ENCODE peak calls at places on chromosome 4, in eight cellular contexts. T is esophagus muscularis mucosa, U is tibial artery, G is fibroblast of lung, I is lower leg skin, V is WTC11, D is mucosa of descending colon, H is WERI-Rb-1. R is an unnamed sample.

GRCh38 chr4:39062094-39062493 is at the start of gene KLHL5:
- DNase-seq in T (no peak), U (no peak), G (peak), I (no peak), V (no peak), D (no peak), H (no peak), R (no peak)

GRCh38 chr4:26238782-26239647 is 81.8 kb upstream of the RBPJ start:
- DNase-seq in T (peak), U (no peak), G (peak), I (no peak), V (no peak), D (no peak), H (peak), R (peak)

GRCh38 chr4:77001907-77002306 is 52.4 kb downstream of the SEPTIN11 start:
- DNase-seq in T (peak), U (no peak), G (peak), I (no peak), V (no peak), D (no peak), H (no peak), R (no peak)

GRCh38 chr4:175833574-175834350 is 21.7 kb upstream of the GPM6A start:
- DNase-seq in T (no peak), U (no peak), G (peak), I (no peak), V (no peak), D (no peak), H (no peak), R (no peak)

GRCh38 chr4:57763070-57763469 is 652.9 kb upstream of the IGFBP7 start:
- DNase-seq in T (no peak), U (no peak), G (no peak), I (no peak), V (no peak), D (no peak), H (no peak), R (no peak)

GRCh38 chr4:27490315-27490714 is 629.7 kb downstream of the STIM2 start:
- DNase-seq in T (no peak), U (no peak), G (no peak), I (no peak), V (no peak), D (no peak), H (no peak), R (peak)

GRCh38 chr4:22679518-22679897 is 13.2 kb upstream of the GBA3 start:
- DNase-seq in T (no peak), U (no peak), G (no peak), I (peak), V (no peak), D (no peak), H (no peak), R (no peak)

GRCh38 chr4:186657766-186658165 is 65.9 kb downstream of the FAT1 start:
- DNase-seq in T (no peak), U (no peak), G (peak), I (no peak), V (no peak), D (no peak), H (no peak), R (no peak)

GRCh38 chr4:103996059-103996458 is 276.3 kb upstream of the TACR3 start:
- DNase-seq in T (no peak), U (no peak), G (peak), I (no peak), V (no peak), D (no peak), H (peak), R (no peak)

GRCh38 chr4:40349561-40350198 is 14.5 kb downstream of the CHRNA9 start:
- DNase-seq in T (no peak), U (no peak), G (peak), I (no peak), V (no peak), D (no peak), H (no peak), R (no peak)

GRCh38 chr4:107600456-107600855 is 119.6 kb downstream of the PAPSS1 start:
- DNase-seq in T (no peak), U (no peak), G (peak), I (no peak), V (no peak), D (no peak), H (no peak), R (no peak)

GRCh38 chr4:7608043-7608442 is 173.3 kb upstream of the PSAPL1 start:
- DNase-seq in T (no peak), U (no peak), G (no peak), I (no peak), V (no peak), D (no peak), H (no peak), R (no peak)

GRCh38 chr4:57612279-57612678 is 502.1 kb upstream of the IGFBP7 start:
- DNase-seq in T (no peak), U (no peak), G (no peak), I (no peak), V (no peak), D (no peak), H (no peak), R (no peak)

GRCh38 chr4:114005569-114006442 is 26.4 kb upstream of the ARSJ start:
- DNase-seq in T (no peak), U (no peak), G (peak), I (no peak), V (no peak), D (no peak), H (no peak), R (no peak)

GRCh38 chr4:19774690-19775256 is 476.9 kb upstream of the SLIT2 start:
- DNase-seq in T (no peak), U (no peak), G (peak), I (no peak), V (no peak), D (no peak), H (no peak), R (no peak)

GRCh38 chr4:111718763-111719537 is 426.3 kb upstream of the FAM241A start:
- DNase-seq in T (no peak), U (no peak), G (no peak), I (no peak), V (no peak), D (no peak), H (no peak), R (no peak)

GRCh38 chr4:185238261-185238681 is 28.9 kb downstream of the SNX25 start:
- DNase-seq in T (no peak), U (no peak), G (peak), I (no peak), V (no peak), D (no peak), H (no peak), R (no peak)

GRCh38 chr4:92304636-92305035 is 870 bp downstream of the GRID2 start:
- DNase-seq in T (no peak), U (no peak), G (no peak), I (no peak), V (peak), D (no peak), H (peak), R (peak)

GRCh38 chr4:35793766-35794165 is 450.5 kb downstream of the ARAP2 start:
- DNase-seq in T (no peak), U (no peak), G (no peak), I (no peak), V (no peak), D (no peak), H (no peak), R (no peak)

GRCh38 chr4:183600189-183600685 is 58.7 kb downstream of the RWDD4 start:
- DNase-seq in T (no peak), U (no peak), G (no peak), I (no peak), V (peak), D (no peak), H (no peak), R (no peak)

GRCh38 chr4:165628572-165628971 is 244.5 kb upstream of the TLL1 start:
- DNase-seq in T (no peak), U (no peak), G (no peak), I (no peak), V (no peak), D (no peak), H (no peak), R (no peak)

GRCh38 chr4:86935833-86936721 is 1.3 kb downstream of the AFF1 start:
- DNase-seq in T (peak), U (peak), G (peak), I (peak), V (peak), D (peak), H (peak), R (peak)

GRCh38 chr4:182533948-182534347 is 290.7 kb downstream of the TENM3 start:
- DNase-seq in T (no peak), U (no peak), G (peak), I (no peak), V (no peak), D (no peak), H (no peak), R (no peak)

GRCh38 chr4:10154241-10154640 is 37.6 kb upstream of the WDR1 start:
- DNase-seq in T (no peak), U (no peak), G (no peak), I (no peak), V (no peak), D (no peak), H (no peak), R (no peak)

GRCh38 chr4:138751290-138751689 is 264.3 kb upstream of the NOCT start:
- DNase-seq in T (no peak), U (no peak), G (no peak), I (no peak), V (no peak), D (no peak), H (no peak), R (no peak)

GRCh38 chr4:57080781-57081650 is 29.2 kb downstream of the IGFBP7 start:
- DNase-seq in T (no peak), U (no peak), G (peak), I (no peak), V (no peak), D (no peak), H (no peak), R (no peak)

GRCh38 chr4:87523307-87523706 is 5.9 kb downstream of the SPARCL1 start:
- DNase-seq in T (no peak), U (no peak), G (peak), I (no peak), V (no peak), D (no peak), H (no peak), R (no peak)

GRCh38 chr4:101140228-101140627 is 207.1 kb downstream of the PPP3CA start:
- DNase-seq in T (no peak), U (no peak), G (no peak), I (no peak), V (no peak), D (no peak), H (peak), R (no peak)

GRCh38 chr4:39045791-39046221 is 13.6 kb upstream of the TMEM156 start:
- DNase-seq in T (no peak), U (no peak), G (no peak), I (no peak), V (no peak), D (no peak), H (no peak), R (no peak)

GRCh38 chr4:6221851-6222760 is 21.8 kb upstream of the JAKMIP1 start:
- DNase-seq in T (no peak), U (peak), G (peak), I (no peak), V (peak), D (peak), H (no peak), R (peak)

DNA sequence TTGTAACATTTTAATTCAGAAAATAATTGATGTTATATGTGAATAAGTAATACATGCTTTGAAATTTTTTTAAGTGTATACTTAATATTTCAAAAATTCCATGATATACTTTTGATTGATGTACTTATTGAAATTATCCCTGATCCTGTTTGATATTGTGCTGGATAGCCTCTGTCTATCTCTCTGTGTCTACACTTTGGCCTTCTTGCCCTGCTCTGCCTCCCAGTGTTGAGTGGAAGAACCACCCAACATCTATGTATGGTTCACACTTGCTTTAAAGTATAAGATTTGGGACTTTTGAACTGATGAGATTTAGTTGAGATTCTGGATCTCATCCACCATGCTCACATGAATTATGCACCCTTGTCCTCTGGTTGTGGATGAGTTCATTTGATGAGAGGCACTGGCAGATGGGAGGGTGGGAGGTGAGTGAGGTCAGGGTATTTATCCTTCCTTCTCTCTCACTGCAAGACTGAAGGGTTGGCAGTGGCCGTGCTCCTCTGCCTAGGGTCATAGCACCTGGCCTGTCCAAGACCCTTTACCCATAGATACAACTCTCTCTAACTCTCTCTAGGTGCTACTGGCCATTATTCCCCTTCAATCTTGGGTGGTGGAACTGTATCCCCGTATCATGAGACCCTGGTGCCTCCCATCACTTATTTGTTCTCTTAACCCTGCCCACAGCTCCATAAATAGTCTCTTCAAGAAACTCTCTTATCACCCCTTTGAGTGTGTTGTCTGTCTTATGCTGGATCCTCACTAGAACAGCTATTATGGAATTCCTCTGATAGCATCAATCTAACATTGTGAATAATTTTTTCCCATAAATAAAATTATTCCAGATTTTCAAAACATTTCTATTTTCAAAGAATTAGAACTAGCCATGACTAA is 75.2 kb downstream of the CORIN start:
- DNase-seq in T (no peak), U (no peak), G (no peak), I (no peak), V (no peak), D (no peak), H (no peak), R (no peak)
- TF ChIP-seq CTCF in T (no peak), U (no peak), G (no peak), I (no peak), V (no peak), D (no peak), H (no peak), R (no peak)

DNA sequence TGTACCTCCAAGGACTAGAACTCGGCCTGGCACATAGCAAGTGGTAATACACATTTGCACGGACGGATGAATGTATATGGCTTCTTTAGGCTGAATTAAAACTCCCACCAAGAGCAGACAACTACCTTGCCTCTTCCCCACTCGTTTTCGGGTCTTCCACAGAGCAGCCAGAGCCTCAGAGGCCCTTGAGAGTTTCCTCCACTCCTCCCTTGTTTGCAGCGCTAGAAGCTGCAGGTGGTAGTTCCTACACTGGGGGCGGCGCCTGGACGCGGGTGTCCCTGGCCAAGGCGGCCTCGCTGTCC is 10.2 kb upstream of the INTU start:
- DNase-seq in T (no peak), U (no peak), G (no peak), I (no peak), V (peak), D (no peak), H (peak), R (no peak)
- TF ChIP-seq CTCF in T (no peak), U (no peak), G (no peak), I (no peak), V (no peak), D (no peak), H (no peak), R (no peak)

DNA sequence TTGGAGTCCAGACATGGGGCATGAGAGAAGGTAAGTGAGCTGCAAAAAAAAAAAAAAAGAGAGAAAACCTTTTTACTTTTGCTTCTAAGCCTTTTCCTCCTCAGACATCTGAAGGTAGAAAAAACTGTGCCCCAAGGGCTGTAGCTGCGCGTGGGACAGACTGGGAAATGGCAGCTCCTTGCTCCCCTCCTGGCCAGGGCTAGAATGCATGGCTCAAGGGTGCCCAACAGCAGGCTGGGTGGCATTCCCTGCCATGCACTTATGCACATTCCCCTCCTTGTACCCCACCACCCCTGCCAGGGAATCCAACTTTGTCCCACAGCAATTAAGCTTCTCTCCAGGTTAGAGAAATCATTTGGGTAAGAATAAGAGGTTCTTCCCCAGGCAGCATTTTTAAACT is 421.2 kb downstream of the TRAM1L1 start:
- DNase-seq in T (no peak), U (no peak), G (no peak), I (no peak), V (peak), D (no peak), H (no peak), R (no peak)
- TF ChIP-seq CTCF in T (no peak), U (no peak), G (no peak), I (no peak), V (no peak), D (no peak), H (peak), R (no peak)

GRCh38 chr4:2102045-2102883 is 43.1 kb downstream of the NAT8L start:
- DNase-seq in T (peak), U (no peak), G (no peak), I (no peak), V (no peak), D (no peak), H (no peak), R (no peak)
- TF ChIP-seq CTCF in T (no peak), U (no peak), G (no peak), I (no peak), V (no peak), D (no peak), H (no peak), R (no peak)

GRCh38 chr4:73883306-73883705 is 14.1 kb downstream of the CXCL1 start:
- DNase-seq in T (no peak), U (no peak), G (peak), I (no peak), V (no peak), D (no peak), H (no peak), R (no peak)
- TF ChIP-seq CTCF in T (no peak), U (no peak), G (no peak), I (no peak), V (no peak), D (no peak), H (no peak), R (no peak)

DNA sequence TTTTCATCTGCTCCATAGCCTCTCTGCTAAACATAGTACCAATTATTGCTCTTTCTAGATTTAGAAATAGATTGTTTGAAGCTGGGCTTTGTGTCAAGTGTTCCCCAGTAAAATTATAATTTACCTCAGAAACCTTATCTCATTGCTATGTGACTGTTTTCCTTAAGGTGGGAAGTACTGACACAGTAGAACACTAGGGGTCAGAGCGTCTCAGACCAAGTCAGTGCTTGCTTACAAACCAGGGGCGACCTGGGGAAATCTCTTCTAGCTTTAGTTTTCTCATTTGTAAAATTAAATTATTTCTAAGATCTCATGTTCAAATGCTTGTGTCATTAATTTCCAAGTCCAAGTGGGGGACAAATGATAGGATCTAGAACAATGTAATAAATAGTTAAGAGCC is 360.4 kb downstream of the RAPGEF2 start:
- DNase-seq in T (no peak), U (no peak), G (no peak), I (no peak), V (no peak), D (no peak), H (no peak), R (no peak)
- TF ChIP-seq CTCF in T (no peak), U (no peak), G (no peak), I (no peak), V (no peak), D (no peak), H (no peak), R (no peak)

GRCh38 chr4:14837860-14838259 is 164.4 kb upstream of the CPEB2 start:
- DNase-seq in T (no peak), U (no peak), G (no peak), I (no peak), V (peak), D (no peak), H (no peak), R (no peak)
- TF ChIP-seq CTCF in T (no peak), U (no peak), G (no peak), I (no peak), V (no peak), D (no peak), H (peak), R (no peak)